ENCODE peak calls at places on chromosome 22, in four cellular contexts. G is HepG2, P is K562, N is WTC11. O is an unnamed sample.

GRCh38 chr22:21791635-21792625 is 56.3 kb upstream of the YPEL1 start:
- DNase-seq in G (no peak), P (peak), N (no peak), O (peak)

GRCh38 chr22:24061124-24061684 is 50.1 kb downstream of the CABIN1 start:
- DNase-seq in G (no peak), P (no peak), N (no peak), O (no peak)

GRCh38 chr22:29470159-29470855 is 9.7 kb upstream of the NEFH start:
- DNase-seq in G (peak), P (peak), N (peak), O (no peak)

GRCh38 chr22:24424901-24425775 is 2.3 kb upstream of the ADORA2A start:
- DNase-seq in G (no peak), P (no peak), N (no peak), O (no peak)

GRCh38 chr22:24190159-24190540 is 8.9 kb downstream of the SUSD2 start:
- DNase-seq in G (no peak), P (no peak), N (no peak), O (no peak)

GRCh38 chr22:27331526-27332281 is 469.9 kb downstream of the MN1 start:
- DNase-seq in G (peak), P (no peak), N (peak), O (no peak)

GRCh38 chr22:50699001-50699753 is 26.6 kb downstream of the SHANK3 start:
- DNase-seq in G (no peak), P (no peak), N (peak), O (no peak)

GRCh38 chr22:26610072-26610958 is 7.5 kb downstream of the CRYBB1 start:
- DNase-seq in G (no peak), P (no peak), N (no peak), O (peak)

GRCh38 chr22:22022977-22023534 is 40.5 kb upstream of the TOP3B start:
- DNase-seq in G (no peak), P (peak), N (no peak), O (no peak)

GRCh38 chr22:40911772-40912171 is 39.4 kb upstream of the RBX1 start:
- DNase-seq in G (no peak), P (no peak), N (no peak), O (no peak)

GRCh38 chr22:26974914-26975313 is 317.5 kb downstream of the MIAT start:
- DNase-seq in G (no peak), P (no peak), N (no peak), O (no peak)

GRCh38 chr22:24390576-24390975 is 36.8 kb upstream of the ADORA2A start:
- DNase-seq in G (no peak), P (no peak), N (no peak), O (no peak)

GRCh38 chr22:30416843-30417242 is 8.7 kb upstream of the MTFP1 start:
- DNase-seq in G (no peak), P (no peak), N (no peak), O (no peak)

GRCh38 chr22:49423125-49423650 is 404.5 kb downstream of the BRD1 start:
- DNase-seq in G (no peak), P (no peak), N (no peak), O (no peak)

GRCh38 chr22:42154731-42155543 is 24.3 kb upstream of the CYP2D6 start:
- DNase-seq in G (no peak), P (no peak), N (no peak), O (no peak)

GRCh38 chr22:43883012-43883661 is 8.7 kb downstream of the PNPLA5 start:
- DNase-seq in G (peak), P (peak), N (peak), O (no peak)
- TF ChIP-seq NR2C2 in G (no peak), P (no peak), N (no peak), O (no peak)

GRCh38 chr22:32920734-32921133 is 119.2 kb downstream of the TIMP3 start:
- DNase-seq in G (no peak), P (no peak), N (no peak), O (no peak)

GRCh38 chr22:32932176-32932575 is 126.0 kb downstream of the SYN3 start:
- DNase-seq in G (peak), P (no peak), N (no peak), O (no peak)

GRCh38 chr22:32926600-32926999 is 125.1 kb downstream of the TIMP3 start:
- DNase-seq in G (peak), P (peak), N (no peak), O (no peak)
- TF ChIP-seq NR2C2 in G (no peak), P (no peak), N (no peak), O (no peak)

GRCh38 chr22:45867906-45868555 is 108.9 kb downstream of the WNT7B start:
- DNase-seq in G (no peak), P (no peak), N (no peak), O (no peak)
- TF ChIP-seq NR2C2 in G (no peak), P (no peak), N (no peak), O (no peak)

DNA sequence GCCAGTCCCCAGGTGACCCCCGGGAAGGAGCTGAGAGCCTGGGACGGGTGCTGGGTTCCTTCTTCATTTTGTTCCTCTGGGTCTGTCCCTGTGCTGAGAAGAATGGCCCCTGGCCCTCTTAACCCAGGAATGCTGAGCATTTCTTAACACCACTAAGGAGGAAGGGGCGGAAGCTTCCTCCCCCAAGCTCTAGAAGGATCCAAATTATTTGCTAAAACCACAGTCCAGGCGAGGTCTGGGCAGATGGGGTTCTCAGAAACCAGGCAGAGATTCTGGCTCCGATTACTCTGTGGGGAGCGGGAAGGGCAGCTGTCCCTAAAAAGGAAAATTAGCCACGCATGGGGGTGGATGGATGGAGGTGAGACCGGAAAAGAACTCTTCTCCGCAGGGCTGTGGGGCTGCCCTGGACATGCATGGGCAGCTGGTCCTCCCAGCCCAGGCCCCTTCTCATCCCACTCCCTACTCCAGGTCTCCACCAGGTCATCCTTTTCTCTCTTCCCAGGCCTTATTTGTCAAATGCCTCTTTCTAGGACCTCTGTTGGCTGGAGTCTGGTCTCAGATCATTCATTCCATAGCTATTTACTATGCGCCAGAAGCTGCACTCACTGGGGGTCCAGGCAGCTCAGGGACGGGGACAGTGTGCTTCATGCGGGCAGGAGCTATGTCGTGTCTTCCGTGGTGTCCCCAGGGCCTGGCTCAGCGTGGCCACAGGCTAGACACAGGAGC is 45.0 kb upstream of the MYH9 start:
- DNase-seq in G (peak), P (no peak), N (no peak), O (no peak)
- TF ChIP-seq NR2C2 in G (no peak), P (no peak), N (no peak), O (no peak)

GRCh38 chr22:19972652-19973550 is 31.3 kb upstream of the TXNRD2 start:
- DNase-seq in G (no peak), P (peak), N (peak), O (no peak)

GRCh38 chr22:19975707-19976035 is 34.1 kb upstream of the TXNRD2 start:
- DNase-seq in G (no peak), P (peak), N (no peak), O (no peak)

GRCh38 chr22:19974935-19975706 is 33.5 kb upstream of the TXNRD2 start:
- DNase-seq in G (no peak), P (peak), N (no peak), O (no peak)

GRCh38 chr22:19973551-19974183 is 32.0 kb upstream of the TXNRD2 start:
- DNase-seq in G (no peak), P (no peak), N (no peak), O (no peak)

GRCh38 chr22:19974233-19974861 is 32.7 kb upstream of the TXNRD2 start:
- DNase-seq in G (peak), P (peak), N (peak), O (no peak)
- TF ChIP-seq NR2C2 in G (no peak), P (no peak), N (no peak), O (no peak)

DNA sequence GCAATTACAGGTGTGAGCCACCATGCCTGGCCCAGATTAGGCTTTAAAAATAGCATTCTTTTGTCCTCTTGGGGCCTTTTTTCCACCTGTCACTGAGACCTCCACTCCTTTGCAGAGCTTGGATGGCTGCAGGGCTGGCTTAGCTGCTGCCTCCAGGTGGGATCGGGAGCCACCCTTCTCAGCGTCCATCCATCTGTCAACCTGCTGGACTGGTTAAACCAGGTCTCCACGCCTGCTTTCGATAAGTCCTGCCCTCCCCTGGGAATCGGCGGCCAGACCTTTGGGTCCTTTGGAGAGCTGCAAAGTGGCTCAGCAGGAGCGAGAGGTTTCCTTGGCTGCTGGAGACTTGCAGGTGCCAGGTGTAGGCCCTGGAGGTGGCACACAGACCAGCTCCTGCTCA is 23.4 kb upstream of the GRAMD4 start:
- DNase-seq in G (no peak), P (no peak), N (peak), O (no peak)
- TF ChIP-seq NR2C2 in G (no peak), P (no peak), N (no peak), O (no peak)

GRCh38 chr22:17748555-17749353 is 25.5 kb downstream of the BID start:
- DNase-seq in G (no peak), P (no peak), N (peak), O (no peak)

GRCh38 chr22:17753401-17753989 is 20.8 kb downstream of the BID start:
- DNase-seq in G (no peak), P (no peak), N (no peak), O (no peak)

GRCh38 chr22:17749605-17750395 is 24.5 kb downstream of the BID start:
- DNase-seq in G (no peak), P (no peak), N (no peak), O (no peak)

GRCh38 chr22:17751596-17751995 is 22.7 kb downstream of the BID start:
- DNase-seq in G (no peak), P (no peak), N (no peak), O (no peak)

DNA sequence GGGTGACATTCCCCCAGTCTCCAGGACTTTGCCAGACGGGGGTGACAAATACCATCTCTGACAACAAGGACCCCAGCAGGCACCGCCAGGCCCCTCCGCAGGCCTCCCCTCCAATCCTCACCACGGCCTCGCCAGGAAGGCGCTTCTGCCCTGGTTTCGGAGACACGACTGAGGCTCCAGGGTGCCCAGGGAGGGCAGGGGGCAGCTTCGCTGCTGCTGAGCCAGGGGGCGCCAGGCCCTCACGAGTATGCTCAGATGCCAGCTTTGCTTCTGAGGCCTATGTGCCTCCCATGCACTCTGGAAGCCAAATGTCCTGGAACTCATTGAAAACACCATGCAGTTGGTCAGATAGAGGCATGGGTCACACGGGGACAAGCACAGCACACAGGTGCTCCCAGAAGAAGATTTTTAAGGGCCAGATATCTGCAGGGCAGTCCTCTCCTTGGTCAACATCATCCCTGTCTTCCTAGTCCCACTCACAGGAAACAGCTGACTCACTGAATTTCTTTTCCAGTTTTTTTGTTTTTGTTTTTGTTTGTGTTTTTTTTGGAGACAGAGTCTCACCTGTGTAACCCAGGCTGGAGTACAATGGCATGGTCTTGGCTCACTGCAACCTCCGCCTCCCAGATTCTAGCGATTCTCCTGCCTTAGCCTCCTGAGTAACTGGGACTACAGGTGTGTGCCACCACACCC is 19.9 kb downstream of the BID start:
- DNase-seq in G (no peak), P (no peak), N (peak), O (no peak)
- TF ChIP-seq NR2C2 in G (no peak), P (no peak), N (no peak), O (no peak)

GRCh38 chr22:28444659-28445058 is 235.0 kb downstream of the TTC28 start:
- DNase-seq in G (no peak), P (no peak), N (no peak), O (no peak)
- TF ChIP-seq NR2C2 in G (no peak), P (no peak), N (no peak), O (no peak)

GRCh38 chr22:38406617-38407016 is 48.4 kb downstream of the KCNJ4 start:
- DNase-seq in G (no peak), P (no peak), N (no peak), O (no peak)

GRCh38 chr22:38402204-38402603 is 52.8 kb downstream of the KCNJ4 start:
- DNase-seq in G (no peak), P (no peak), N (no peak), O (no peak)

GRCh38 chr22:38401336-38402084 is 53.5 kb downstream of the KCNJ4 start:
- DNase-seq in G (peak), P (no peak), N (no peak), O (no peak)

GRCh38 chr22:38404419-38404818 is 50.6 kb downstream of the KCNJ4 start:
- DNase-seq in G (no peak), P (no peak), N (no peak), O (no peak)

GRCh38 chr22:38403806-38404205 is 51.2 kb downstream of the KCNJ4 start:
- DNase-seq in G (no peak), P (no peak), N (no peak), O (no peak)
- TF ChIP-seq NR2C2 in G (no peak), P (no peak), N (no peak), O (no peak)

DNA sequence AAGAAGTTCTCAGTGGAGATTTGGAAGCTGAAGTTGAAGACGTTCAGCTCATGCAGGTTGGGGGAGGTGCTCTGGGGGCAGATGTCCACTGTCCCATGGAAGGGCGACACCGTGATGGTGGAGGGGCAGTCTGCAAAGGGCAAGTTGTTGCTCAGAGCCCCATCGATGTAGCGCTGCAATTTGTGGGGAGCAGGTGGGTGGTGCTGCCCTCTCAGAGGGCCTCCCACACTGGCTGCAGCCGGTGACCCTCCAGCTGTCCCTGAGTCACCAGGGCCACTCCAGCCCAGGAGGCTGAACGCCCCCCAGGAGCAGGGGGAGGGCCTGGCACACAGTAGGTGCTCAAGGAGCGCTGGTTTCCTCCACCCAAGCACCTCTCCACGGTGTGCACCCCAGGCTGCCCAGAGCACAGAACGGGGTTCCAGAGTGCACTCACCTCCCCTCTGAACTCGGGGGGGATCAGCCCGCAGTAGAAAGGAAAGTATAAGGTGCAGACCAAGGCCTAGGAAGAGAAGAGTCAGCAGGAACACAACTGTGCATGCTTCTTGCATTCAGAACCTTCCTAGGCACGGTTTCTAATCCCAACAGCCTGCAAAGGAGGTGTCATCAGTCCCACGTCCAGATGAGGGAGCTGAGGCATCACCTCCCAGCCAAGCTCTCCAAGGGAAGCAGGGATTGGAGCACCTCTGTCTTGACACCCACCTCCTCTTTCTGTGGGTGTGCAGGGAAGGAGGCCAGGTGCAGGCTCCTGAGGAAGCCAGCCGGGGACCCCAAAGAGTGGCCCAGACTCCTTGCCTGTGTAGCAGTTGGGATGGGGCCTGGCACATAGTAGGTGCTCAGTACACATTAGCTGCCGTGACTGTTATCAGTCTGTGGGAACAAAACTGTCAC is 2.2 kb downstream of the PNPLA5 start:
- DNase-seq in G (no peak), P (no peak), N (no peak), O (no peak)
- TF ChIP-seq NR2C2 in G (no peak), P (no peak), N (no peak), O (no peak)